ENCODE peak calls at places on chromosomes 16 and 17, in six cellular contexts. One of them, this sample, is unnamed.

GRCh38 chr16:65657051-65657450 is 535.2 kb upstream of the CDH11 start:
- DNase-seq in mammary epithelial cell: no peak
- DNase-seq in breast epithelium: no peak
- DNase-seq in psoas muscle: no peak
- DNase-seq in heart left ventricle: no peak
- DNase-seq in body of pancreas: no peak
- DNase-seq in this sample: no peak

GRCh38 chr17:44314869-44315661 is 6.7 kb downstream of the RUNDC3A start:
- DNase-seq in heart left ventricle: no peak
- DNase-seq in mammary epithelial cell: peak; percentile 59
- DNase-seq in psoas muscle: no peak
- DNase-seq in body of pancreas: peak; percentile 52
- DNase-seq in breast epithelium: no peak
- DNase-seq in this sample: no peak

GRCh38 chr16:11075163-11075562 is 130.8 kb downstream of the CLEC16A start:
- DNase-seq in breast epithelium: no peak
- DNase-seq in mammary epithelial cell: no peak
- DNase-seq in heart left ventricle: no peak
- DNase-seq in body of pancreas: no peak
- DNase-seq in psoas muscle: no peak
- DNase-seq in this sample: no peak

GRCh38 chr17:2053380-2054261 is 1.3 kb upstream of the HIC1 start:
- DNase-seq in breast epithelium: peak; percentile 75
- DNase-seq in psoas muscle: peak; percentile 88
- DNase-seq in mammary epithelial cell: peak; percentile 41
- DNase-seq in body of pancreas: peak; percentile 63
- DNase-seq in heart left ventricle: peak; percentile 82
- DNase-seq in this sample: peak; percentile 80

GRCh38 chr17:180380-181212 is 854 bp downstream of the DOC2B start:
- DNase-seq in heart left ventricle: peak; percentile 43
- DNase-seq in mammary epithelial cell: no peak
- DNase-seq in psoas muscle: no peak
- DNase-seq in breast epithelium: no peak
- DNase-seq in body of pancreas: no peak
- DNase-seq in this sample: no peak

GRCh38 chr16:12182202-12182601 is 205.7 kb downstream of the SNX29 start:
- DNase-seq in heart left ventricle: no peak
- DNase-seq in breast epithelium: no peak
- DNase-seq in mammary epithelial cell: no peak
- DNase-seq in psoas muscle: no peak
- DNase-seq in body of pancreas: no peak
- DNase-seq in this sample: no peak

GRCh38 chr17:77212081-77212832 is 71.5 kb downstream of the SEC14L1 start:
- DNase-seq in psoas muscle: no peak
- DNase-seq in mammary epithelial cell: no peak
- DNase-seq in heart left ventricle: no peak
- DNase-seq in body of pancreas: no peak
- DNase-seq in breast epithelium: no peak
- DNase-seq in this sample: no peak

GRCh38 chr16:8258523-8258922 is 331.8 kb downstream of the TMEM114 start:
- DNase-seq in mammary epithelial cell: no peak
- DNase-seq in heart left ventricle: no peak
- DNase-seq in breast epithelium: no peak
- DNase-seq in body of pancreas: no peak
- DNase-seq in psoas muscle: no peak
- DNase-seq in this sample: no peak

GRCh38 chr16:23544436-23544835 is 12.7 kb downstream of the EARS2 start:
- DNase-seq in body of pancreas: no peak
- DNase-seq in psoas muscle: peak; percentile 31
- DNase-seq in breast epithelium: no peak
- DNase-seq in mammary epithelial cell: no peak
- DNase-seq in heart left ventricle: no peak
- DNase-seq in this sample: no peak

GRCh38 chr16:88886915-88887521 is 20.6 kb upstream of the PABPN1L start:
- DNase-seq in body of pancreas: peak; percentile 63
- DNase-seq in breast epithelium: no peak
- DNase-seq in psoas muscle: peak; percentile 94
- DNase-seq in mammary epithelial cell: no peak
- DNase-seq in heart left ventricle: peak; percentile 92
- DNase-seq in this sample: peak; percentile 81

GRCh38 chr17:83182620-83183063 is 103.2 kb downstream of the METRNL start:
- DNase-seq in breast epithelium: peak; percentile 50
- DNase-seq in mammary epithelial cell: no peak
- DNase-seq in body of pancreas: peak; percentile 57
- DNase-seq in heart left ventricle: peak; percentile 35
- DNase-seq in psoas muscle: peak; percentile 62
- DNase-seq in this sample: no peak

GRCh38 chr17:43333438-43333943 is 65.3 kb upstream of the ARL4D start:
- DNase-seq in psoas muscle: no peak
- DNase-seq in body of pancreas: no peak
- DNase-seq in mammary epithelial cell: no peak
- DNase-seq in heart left ventricle: no peak
- DNase-seq in breast epithelium: no peak
- DNase-seq in this sample: no peak

GRCh38 chr16:84677017-84677803 is 22.6 kb upstream of the USP10 start:
- DNase-seq in body of pancreas: no peak
- DNase-seq in mammary epithelial cell: no peak
- DNase-seq in psoas muscle: no peak
- DNase-seq in heart left ventricle: no peak
- DNase-seq in breast epithelium: no peak
- DNase-seq in this sample: no peak

GRCh38 chr17:16363749-16364536 is 10.7 kb upstream of the CENPV start:
- DNase-seq in body of pancreas: peak; percentile 69
- DNase-seq in heart left ventricle: peak; percentile 66
- DNase-seq in mammary epithelial cell: peak; percentile 55
- DNase-seq in breast epithelium: no peak
- DNase-seq in psoas muscle: peak; percentile 77
- DNase-seq in this sample: peak; percentile 91

GRCh38 chr17:19304209-19304608 is 58.3 kb downstream of the B9D1 start:
- DNase-seq in mammary epithelial cell: no peak
- DNase-seq in body of pancreas: peak; percentile 81
- DNase-seq in psoas muscle: peak; percentile 64
- DNase-seq in breast epithelium: no peak
- DNase-seq in heart left ventricle: peak; percentile 71
- DNase-seq in this sample: peak; percentile 75

GRCh38 chr16:87735270-87736002 is 30.4 kb downstream of the KLHDC4 start:
- DNase-seq in heart left ventricle: no peak
- DNase-seq in body of pancreas: no peak
- DNase-seq in breast epithelium: no peak
- DNase-seq in mammary epithelial cell: no peak
- DNase-seq in psoas muscle: no peak
- DNase-seq in this sample: no peak

GRCh38 chr17:64480951-64481350 is 15.9 kb downstream of the POLG2 start:
- DNase-seq in breast epithelium: no peak
- DNase-seq in psoas muscle: no peak
- DNase-seq in heart left ventricle: no peak
- DNase-seq in body of pancreas: no peak
- DNase-seq in mammary epithelial cell: no peak
- DNase-seq in this sample: no peak

GRCh38 chr17:30829022-30829421 is 2.7 kb upstream of the ATAD5 start:
- DNase-seq in body of pancreas: no peak
- DNase-seq in psoas muscle: no peak
- DNase-seq in breast epithelium: no peak
- DNase-seq in mammary epithelial cell: no peak
- DNase-seq in heart left ventricle: no peak
- DNase-seq in this sample: no peak

GRCh38 chr17:17792551-17793377 is 44.0 kb downstream of the SREBF1 start:
- DNase-seq in psoas muscle: no peak
- DNase-seq in breast epithelium: no peak
- DNase-seq in heart left ventricle: peak; percentile 48
- DNase-seq in mammary epithelial cell: no peak
- DNase-seq in body of pancreas: peak; percentile 51
- DNase-seq in this sample: no peak

GRCh38 chr17:74943808-74944522 is 8.3 kb downstream of the OTOP3 start:
- DNase-seq in heart left ventricle: no peak
- DNase-seq in mammary epithelial cell: peak; percentile 94
- DNase-seq in breast epithelium: no peak
- DNase-seq in body of pancreas: no peak
- DNase-seq in psoas muscle: no peak
- DNase-seq in this sample: no peak

DNA sequence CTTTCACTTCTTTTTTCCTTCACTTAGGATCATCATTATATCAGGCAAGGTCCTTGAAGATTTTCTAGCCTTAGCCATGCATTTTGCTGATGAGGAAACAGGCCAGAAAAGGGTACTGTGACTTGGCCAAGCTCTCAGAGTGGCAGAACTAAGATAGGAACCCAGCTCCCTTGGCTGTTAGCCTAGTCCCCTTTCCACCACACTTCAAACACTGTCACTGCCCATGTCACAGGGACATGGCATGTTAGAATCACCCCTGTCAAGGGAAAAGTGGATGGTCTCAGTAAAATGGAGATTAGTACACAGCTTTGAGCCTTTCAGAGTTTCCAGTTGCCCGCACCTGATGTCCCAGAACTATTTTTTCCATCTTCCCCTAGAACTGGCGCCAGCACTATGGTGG is 1.7 kb downstream of the CALCOCO2 start:
- DNase-seq in psoas muscle: no peak
- DNase-seq in mammary epithelial cell: no peak
- DNase-seq in heart left ventricle: peak; percentile 59
- DNase-seq in body of pancreas: no peak
- DNase-seq in breast epithelium: no peak
- DNase-seq in this sample: no peak
- H3K4me3 ChIP-seq in psoas muscle: peak overlapping the region; percentile 87
- H3K4me3 ChIP-seq in mammary epithelial cell: no peak overlapping the region
- H3K4me3 ChIP-seq in heart left ventricle: peak overlapping the region; percentile 87
- H3K4me3 ChIP-seq in body of pancreas: no peak overlapping the region
- H3K4me3 ChIP-seq in breast epithelium: no peak overlapping the region
- H3K4me3 ChIP-seq in this sample: no peak overlapping the region

GRCh38 chr17:40432864-40433528 is 10.3 kb upstream of the IGFBP4 start:
- DNase-seq in body of pancreas: peak; percentile 30
- DNase-seq in breast epithelium: peak; percentile 42
- DNase-seq in psoas muscle: no peak
- DNase-seq in heart left ventricle: peak; percentile 63
- DNase-seq in mammary epithelial cell: no peak
- DNase-seq in this sample: no peak
- TF ChIP-seq CTCF in body of pancreas: no peak
- TF ChIP-seq CTCF in breast epithelium: no peak
- TF ChIP-seq CTCF in psoas muscle: no peak
- TF ChIP-seq CTCF in heart left ventricle: no peak
- TF ChIP-seq CTCF in mammary epithelial cell: no peak
- TF ChIP-seq CTCF in this sample: no peak

GRCh38 chr17:39352511-39352910 is 48.9 kb downstream of the FBXL20 start:
- DNase-seq in heart left ventricle: no peak
- DNase-seq in mammary epithelial cell: no peak
- DNase-seq in psoas muscle: no peak
- DNase-seq in breast epithelium: no peak
- DNase-seq in body of pancreas: no peak
- DNase-seq in this sample: no peak

GRCh38 chr17:39357488-39357887 is 43.9 kb downstream of the FBXL20 start:
- DNase-seq in mammary epithelial cell: no peak
- DNase-seq in heart left ventricle: no peak
- DNase-seq in psoas muscle: no peak
- DNase-seq in body of pancreas: no peak
- DNase-seq in breast epithelium: no peak
- DNase-seq in this sample: no peak

GRCh38 chr17:39349246-39349645 is 52.2 kb downstream of the FBXL20 start:
- DNase-seq in breast epithelium: no peak
- DNase-seq in mammary epithelial cell: no peak
- DNase-seq in psoas muscle: no peak
- DNase-seq in body of pancreas: no peak
- DNase-seq in heart left ventricle: no peak
- DNase-seq in this sample: no peak

GRCh38 chr17:39352986-39353385 is 48.4 kb downstream of the FBXL20 start:
- DNase-seq in body of pancreas: no peak
- DNase-seq in psoas muscle: no peak
- DNase-seq in heart left ventricle: no peak
- DNase-seq in mammary epithelial cell: no peak
- DNase-seq in breast epithelium: no peak
- DNase-seq in this sample: no peak

GRCh38 chr17:39351508-39351907 is 49.9 kb downstream of the FBXL20 start:
- DNase-seq in heart left ventricle: no peak
- DNase-seq in breast epithelium: no peak
- DNase-seq in mammary epithelial cell: no peak
- DNase-seq in psoas muscle: no peak
- DNase-seq in body of pancreas: no peak
- DNase-seq in this sample: no peak
- H3K4me1 ChIP-seq in heart left ventricle: peaks cover 20% of the 10 kb centered on the region
- H3K4me1 ChIP-seq in breast epithelium: no peaks in the 10 kb centered on the region
- H3K4me1 ChIP-seq in mammary epithelial cell: no peaks in the 10 kb centered on the region
- H3K4me1 ChIP-seq in psoas muscle: peaks cover 6% of the 10 kb centered on the region
- H3K4me1 ChIP-seq in body of pancreas: peaks cover 19% of the 10 kb centered on the region
- H3K4me1 ChIP-seq in this sample: peaks cover 7% of the 10 kb centered on the region

DNA sequence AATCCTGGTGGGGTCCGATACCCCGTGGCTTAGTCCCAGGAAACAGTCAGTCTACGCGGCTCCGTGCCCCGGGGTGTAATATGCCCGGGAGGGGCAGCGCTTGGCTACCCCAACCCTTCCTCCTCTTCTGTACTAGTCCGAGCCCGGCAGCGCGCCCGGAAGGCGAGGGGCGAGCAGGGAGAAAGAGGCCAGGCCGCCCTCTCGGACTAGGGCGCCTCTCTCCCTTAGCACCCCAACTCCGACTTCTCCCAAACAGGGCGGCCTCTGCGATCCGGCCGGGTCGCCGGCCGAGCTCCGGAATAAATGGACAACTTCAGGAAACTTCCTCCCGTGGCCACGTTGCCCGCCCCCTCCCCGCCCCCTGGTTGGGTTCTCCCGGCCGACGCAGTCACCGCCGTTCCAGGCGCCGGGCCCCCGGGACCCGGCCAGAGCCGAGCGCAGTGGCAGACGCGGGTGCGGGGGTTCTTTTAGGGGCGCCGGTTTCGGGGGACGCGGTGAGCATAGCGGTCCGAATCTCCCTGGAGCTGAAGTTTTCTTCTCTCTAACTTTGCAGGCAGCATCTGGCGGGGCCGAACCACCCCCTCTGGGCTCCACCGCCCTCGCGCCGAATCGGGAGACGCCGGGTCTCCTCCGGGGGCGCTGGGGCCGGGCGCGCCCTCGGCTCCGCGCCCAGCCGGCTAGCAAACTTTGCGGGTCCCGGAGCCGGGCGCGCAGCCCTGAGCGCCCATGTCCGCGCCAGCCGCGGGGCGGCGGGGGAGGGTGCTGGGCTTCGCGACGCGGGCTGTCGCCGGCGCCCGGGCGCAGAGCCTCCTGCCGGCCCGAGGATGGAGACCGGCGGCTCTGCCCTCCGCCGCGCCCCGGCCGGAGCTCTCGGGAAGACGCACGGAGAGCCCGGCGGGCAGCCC is at the start of gene SDK2:
- DNase-seq in mammary epithelial cell: peak; percentile 35
- DNase-seq in heart left ventricle: peak; percentile 48
- DNase-seq in psoas muscle: peak; percentile 50
- DNase-seq in body of pancreas: no peak
- DNase-seq in breast epithelium: no peak
- DNase-seq in this sample: no peak
- H3K4me3 ChIP-seq in mammary epithelial cell: peak within 1 kb of the TSS; percentile 79
- H3K4me3 ChIP-seq in heart left ventricle: peak within 1 kb of the TSS; percentile 62
- H3K4me3 ChIP-seq in psoas muscle: peak within 1 kb of the TSS; percentile 64
- H3K4me3 ChIP-seq in body of pancreas: no peak within 1 kb of the TSS
- H3K4me3 ChIP-seq in breast epithelium: peak within 1 kb of the TSS; percentile 60
- H3K4me3 ChIP-seq in this sample: no peak within 1 kb of the TSS

This sample was measured in mucosa of descending colon.